ENCODE peak calls at places on chromosomes 4 and X, in seven cellular contexts. J, R, D, W, E, C and A are unnamed samples.

GRCh38 chr4:16019666-16020065 is 56.7 kb upstream of the FGFBP2 start:
- DNase-seq in J (no peak), R (no peak), D (no peak), W (peak; percentile 30), E (no peak), C (no peak), A (no peak)

GRCh38 chrX:48470833-48471118 is 716 bp upstream of the SLC38A5 start:
- DNase-seq in J (no peak), R (no peak), D (no peak), W (no peak), E (no peak), C (no peak), A (no peak)

GRCh38 chrX:66074920-66075879 is 35.3 kb upstream of the VSIG4 start:
- DNase-seq in J (peak; percentile 4), R (no peak), D (no peak), W (no peak), E (no peak), C (peak; percentile 72), A (no peak)

GRCh38 chr4:104491396-104491821 is 3.3 kb downstream of the CXXC4 start:
- DNase-seq in J (peak; percentile 82), R (no peak), D (peak; percentile 34), W (peak; percentile 50), E (peak; percentile 7), C (no peak), A (peak; percentile 65)

GRCh38 chr4:14726441-14727405 is 275.6 kb upstream of the CPEB2 start:
- DNase-seq in J (no peak), R (no peak), D (no peak), W (peak; percentile 68), E (peak; percentile 51), C (no peak), A (no peak)

GRCh38 chr4:142331132-142331531 is 515.0 kb downstream of the INPP4B start:
- DNase-seq in J (no peak), R (peak; percentile 52), D (peak; percentile 57), W (no peak), E (no peak), C (no peak), A (peak; percentile 48)

GRCh38 chrX:115560211-115560977 is 580 bp upstream of the PLS3 start:
- DNase-seq in J (no peak), R (no peak), D (peak; percentile 30), W (peak; percentile 70), E (peak; percentile 65), C (no peak), A (peak; percentile 23)

GRCh38 chr4:924107-925096 is 7.7 kb downstream of the GAK start:
- DNase-seq in J (no peak), R (no peak), D (no peak), W (peak; percentile 68), E (peak; percentile 12), C (no peak), A (peak; percentile 76)

GRCh38 chr4:149796381-149796780 is 19.3 kb downstream of the IQCM start:
- DNase-seq in J (no peak), R (no peak), D (no peak), W (no peak), E (no peak), C (no peak), A (no peak)